ENCODE peak calls at places on chromosomes 1 and 21, in five cellular contexts. I is neural crest cell, Y is epithelial cell of proximal tubule, C is WTC11, D is GM23338. T is an unnamed sample.

GRCh38 chr1:151512326-151512725 is 1.1 kb downstream of the CGN start:
- DNase-seq in I (no peak), Y (no peak), C (no peak), D (no peak), T (no peak)

GRCh38 chr21:42468511-42469131 is 27.4 kb downstream of the RSPH1 start:
- DNase-seq in I (no peak), Y (no peak), C (no peak), D (no peak), T (no peak)

GRCh38 chr1:30984167-30984870 is 75.8 kb upstream of the SDC3 start:
- DNase-seq in I (no peak), Y (no peak), C (no peak), D (no peak), T (no peak)

GRCh38 chr1:11337536-11338350 is 64.7 kb downstream of the UBIAD1 start:
- DNase-seq in I (peak; percentile 79), Y (no peak), C (peak; percentile 83), D (peak; percentile 82), T (peak; percentile 68)

GRCh38 chr1:12521096-12521495 is 96.9 kb downstream of the DHRS3 start:
- DNase-seq in I (no peak), Y (no peak), C (no peak), D (no peak), T (no peak)

GRCh38 chr1:48048980-48049379 is 51.8 kb upstream of the TRABD2B start:
- DNase-seq in I (no peak), Y (no peak), C (no peak), D (no peak), T (no peak)

GRCh38 chr1:230643887-230644286 is 1.6 kb downstream of the COG2 start:
- DNase-seq in I (no peak), Y (no peak), C (no peak), D (no peak), T (no peak)

GRCh38 chr1:89941110-89941770 is 53.7 kb upstream of the ZNF326 start:
- DNase-seq in I (no peak), Y (no peak), C (no peak), D (no peak), T (no peak)

GRCh38 chr1:108664426-108664950 is 3.6 kb upstream of the HENMT1 start:
- DNase-seq in I (no peak), Y (no peak), C (no peak), D (no peak), T (no peak)

GRCh38 chr1:187891993-187892392 is 1063.2 kb downstream of the PLA2G4A start:
- DNase-seq in I (no peak), Y (no peak), C (no peak), D (no peak), T (no peak)

GRCh38 chr21:42304556-42305454 is 10.4 kb downstream of the TFF3 start:
- DNase-seq in I (no peak), Y (no peak), C (peak; percentile 0), D (no peak), T (no peak)

GRCh38 chr1:36614571-36614970 is 131.9 kb upstream of the CSF3R start:
- DNase-seq in I (no peak), Y (no peak), C (no peak), D (no peak), T (no peak)

GRCh38 chr1:195933816-195934215 is 674.4 kb downstream of the KCNT2 start:
- DNase-seq in I (no peak), Y (no peak), C (no peak), D (no peak), T (no peak)

GRCh38 chr1:35927472-35927871 is 3.4 kb upstream of the AGO3 start:
- DNase-seq in I (no peak), Y (no peak), C (no peak), D (no peak), T (no peak)

GRCh38 chr1:3029481-3029961 is 8.3 kb downstream of the ACTRT2 start:
- DNase-seq in I (no peak), Y (no peak), C (no peak), D (no peak), T (peak; percentile 5)

GRCh38 chr1:246428542-246429308 is 78.4 kb downstream of the SMYD3 start:
- DNase-seq in I (no peak), Y (peak; percentile 78), C (no peak), D (peak; percentile 17), T (no peak)

GRCh38 chr1:37047487-37047886 is 13.2 kb upstream of the GRIK3 start:
- DNase-seq in I (no peak), Y (no peak), C (no peak), D (no peak), T (no peak)

GRCh38 chr1:111747282-111747734 is 8.1 kb upstream of the INKA2 start:
- DNase-seq in I (peak; percentile 46), Y (no peak), C (peak; percentile 65), D (peak; percentile 97), T (no peak)

GRCh38 chr1:14787604-14788003 is 189.1 kb downstream of the KAZN start:
- DNase-seq in I (no peak), Y (no peak), C (peak; percentile 44), D (peak; percentile 41), T (no peak)

GRCh38 chr1:205570173-205570501 is 61.7 kb downstream of the ELK4 start:
- DNase-seq in I (no peak), Y (no peak), C (no peak), D (no peak), T (no peak)

GRCh38 chr1:155051777-155052398 is 772 bp downstream of the ADAM15 start:
- DNase-seq in I (no peak), Y (no peak), C (no peak), D (peak; percentile 51), T (no peak)

GRCh38 chr21:41043008-41043407 is 125.0 kb upstream of the BACE2 start:
- DNase-seq in I (no peak), Y (no peak), C (no peak), D (peak; percentile 17), T (no peak)

GRCh38 chr1:48741380-48741779 is 35.3 kb downstream of the BEND5 start:
- DNase-seq in I (no peak), Y (no peak), C (no peak), D (no peak), T (no peak)

GRCh38 chr1:88612783-88613182 is 71.3 kb upstream of the PKN2 start:
- DNase-seq in I (no peak), Y (peak; percentile 30), C (no peak), D (no peak), T (no peak)

DNA sequence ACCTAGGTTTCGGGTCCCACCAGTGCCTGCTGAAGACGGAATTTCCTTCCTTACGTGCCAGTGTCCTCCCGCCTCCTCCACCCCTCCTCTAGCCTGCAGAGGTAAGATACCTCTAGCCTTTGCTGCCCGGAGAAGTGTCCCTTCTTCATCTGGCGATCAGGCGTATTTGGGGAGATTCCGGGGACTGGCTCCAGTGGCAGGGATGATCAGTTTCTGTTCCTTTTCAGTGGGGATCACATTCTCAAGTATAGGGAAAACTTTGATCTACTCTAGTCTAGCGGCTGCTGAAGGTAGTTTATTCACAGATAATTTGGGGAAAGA is 668 bp downstream of the CEP350 start:
- DNase-seq in I (no peak), Y (no peak), C (no peak), D (no peak), T (no peak)
- TF ChIP-seq CTCF in I (peak; percentile 22), Y (no peak), C (no peak), D (no peak), T (no peak)

GRCh38 chr1:34547043-34547674 is 207.7 kb upstream of the GJB5 start:
- DNase-seq in I (peak; percentile 5), Y (no peak), C (peak; percentile 35), D (peak; percentile 86), T (no peak)
- TF ChIP-seq CTCF in I (peak; percentile 53), Y (peak; percentile 21), C (peak; percentile 39), D (peak; percentile 68), T (no peak)

GRCh38 chr21:39153842-39154241 is 29.4 kb downstream of the PSMG1 start:
- DNase-seq in I (no peak), Y (no peak), C (no peak), D (no peak), T (no peak)
- TF ChIP-seq CTCF in I (no peak), Y (no peak), C (no peak), D (no peak), T (no peak)

GRCh38 chr1:223683586-223684487 is 18.3 kb upstream of the CAPN8 start:
- DNase-seq in I (peak; percentile 69), Y (peak; percentile 61), C (peak; percentile 77), D (peak; percentile 84), T (peak; percentile 20)
- TF ChIP-seq CTCF in I (peak; percentile 90), Y (peak; percentile 84), C (peak; percentile 75), D (peak; percentile 93), T (no peak)

DNA sequence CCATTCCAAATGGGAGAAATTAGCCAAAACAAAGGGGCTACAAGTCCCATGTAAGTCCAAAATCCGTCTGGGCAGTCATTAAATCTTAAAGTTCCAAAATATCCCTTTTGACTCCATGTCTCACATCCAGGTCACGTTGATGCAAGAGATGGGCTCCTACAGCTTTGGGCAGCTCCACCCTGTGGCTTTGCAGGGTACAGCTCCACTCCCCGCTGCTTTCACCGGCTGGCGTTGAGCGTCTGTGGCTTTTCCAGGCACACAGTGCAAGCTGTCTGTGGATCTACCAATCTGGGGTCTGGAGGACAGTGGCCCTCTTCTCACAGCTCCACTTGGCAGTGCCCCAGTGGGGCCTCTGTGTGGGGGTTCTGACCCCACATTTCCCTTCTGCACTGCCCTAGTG is 130.2 kb downstream of the TPR start:
- DNase-seq in I (no peak), Y (no peak), C (peak; percentile 58), D (peak; percentile 68), T (no peak)
- TF ChIP-seq CTCF in I (peak; percentile 33), Y (peak; percentile 30), C (peak; percentile 33), D (peak; percentile 69), T (no peak)

T was measured in activated B cell treated with CpG ODN at 0.5 μM for 24 hours.